ENCODE peak calls at places on chromosomes 4 and X, in five cellular contexts. One of them, this sample, is unnamed.

GRCh38 chrX:66221856-66222255 is 57.8 kb downstream of the HEPH start:
- DNase-seq in uterus: no peak
- DNase-seq in ovary: no peak
- DNase-seq in HCT116: no peak
- DNase-seq in CD8-positive, alpha-beta memory T cell: no peak
- DNase-seq in this sample: no peak

GRCh38 chr4:152307669-152308068 is 228.2 kb downstream of the FBXW7 start:
- DNase-seq in uterus: no peak
- DNase-seq in ovary: no peak
- DNase-seq in HCT116: no peak
- DNase-seq in CD8-positive, alpha-beta memory T cell: no peak
- DNase-seq in this sample: no peak

GRCh38 chrX:115892056-115892708 is 278.4 kb upstream of the AGTR2 start:
- DNase-seq in uterus: no peak
- DNase-seq in ovary: no peak
- DNase-seq in HCT116: peak; percentile 3
- DNase-seq in CD8-positive, alpha-beta memory T cell: no peak
- DNase-seq in this sample: no peak

GRCh38 chr4:84948056-84948455 is 18.4 kb downstream of the WDFY3 start:
- DNase-seq in uterus: no peak
- DNase-seq in ovary: no peak
- DNase-seq in HCT116: no peak
- DNase-seq in CD8-positive, alpha-beta memory T cell: no peak
- DNase-seq in this sample: no peak

GRCh38 chrX:12115377-12115776 is 22.9 kb upstream of the FRMPD4 start:
- DNase-seq in uterus: no peak
- DNase-seq in ovary: no peak
- DNase-seq in HCT116: no peak
- DNase-seq in CD8-positive, alpha-beta memory T cell: no peak
- DNase-seq in this sample: no peak

GRCh38 chr4:153919667-153920066 is 130.8 kb upstream of the SFRP2 start:
- DNase-seq in uterus: no peak
- DNase-seq in ovary: no peak
- DNase-seq in HCT116: no peak
- DNase-seq in CD8-positive, alpha-beta memory T cell: no peak
- DNase-seq in this sample: no peak

GRCh38 chr4:126658391-126658790 is 974.4 kb upstream of the INTU start:
- DNase-seq in uterus: no peak
- DNase-seq in ovary: no peak
- DNase-seq in HCT116: no peak
- DNase-seq in CD8-positive, alpha-beta memory T cell: no peak
- DNase-seq in this sample: no peak

GRCh38 chrX:139967300-139967699 is 2.0 kb upstream of the CXorf66 start:
- DNase-seq in uterus: no peak
- DNase-seq in ovary: no peak
- DNase-seq in HCT116: no peak
- DNase-seq in CD8-positive, alpha-beta memory T cell: no peak
- DNase-seq in this sample: no peak

GRCh38 chr4:147825451-147826287 is 93.8 kb downstream of the ARHGAP10 start:
- DNase-seq in uterus: no peak
- DNase-seq in ovary: peak; percentile 49
- DNase-seq in HCT116: no peak
- DNase-seq in CD8-positive, alpha-beta memory T cell: no peak
- DNase-seq in this sample: no peak

GRCh38 chrX:38045697-38046096 is 39.3 kb downstream of the SYTL5 start:
- DNase-seq in uterus: peak; percentile 20
- DNase-seq in ovary: peak; percentile 10
- DNase-seq in HCT116: no peak
- DNase-seq in CD8-positive, alpha-beta memory T cell: no peak
- DNase-seq in this sample: no peak

GRCh38 chr4:55358246-55358645 is 12.2 kb downstream of the SRD5A3 start:
- DNase-seq in uterus: no peak
- DNase-seq in ovary: no peak
- DNase-seq in HCT116: no peak
- DNase-seq in CD8-positive, alpha-beta memory T cell: no peak
- DNase-seq in this sample: no peak
- H3K27ac ChIP-seq in uterus: peak overlapping the region; percentile 67
- H3K27ac ChIP-seq in ovary: no peak overlapping the region
- H3K27ac ChIP-seq in HCT116: peak overlapping the region; percentile 53
- H3K27ac ChIP-seq in CD8-positive, alpha-beta memory T cell: no peak overlapping the region
- H3K27ac ChIP-seq in this sample: peak overlapping the region; percentile 2

GRCh38 chr4:128840711-128841318 is 31.3 kb downstream of the JADE1 start:
- DNase-seq in uterus: no peak
- DNase-seq in ovary: no peak
- DNase-seq in HCT116: no peak
- DNase-seq in CD8-positive, alpha-beta memory T cell: no peak
- DNase-seq in this sample: no peak
- H3K4me1 ChIP-seq in uterus: no peaks in the 10 kb centered on the region
- H3K4me1 ChIP-seq in ovary: peaks cover 26% of the 10 kb centered on the region
- H3K4me1 ChIP-seq in HCT116: no peaks in the 10 kb centered on the region
- H3K4me1 ChIP-seq in CD8-positive, alpha-beta memory T cell: peaks cover 15% of the 10 kb centered on the region
- H3K4me1 ChIP-seq in this sample: peaks cover 29% of the 10 kb centered on the region

DNA sequence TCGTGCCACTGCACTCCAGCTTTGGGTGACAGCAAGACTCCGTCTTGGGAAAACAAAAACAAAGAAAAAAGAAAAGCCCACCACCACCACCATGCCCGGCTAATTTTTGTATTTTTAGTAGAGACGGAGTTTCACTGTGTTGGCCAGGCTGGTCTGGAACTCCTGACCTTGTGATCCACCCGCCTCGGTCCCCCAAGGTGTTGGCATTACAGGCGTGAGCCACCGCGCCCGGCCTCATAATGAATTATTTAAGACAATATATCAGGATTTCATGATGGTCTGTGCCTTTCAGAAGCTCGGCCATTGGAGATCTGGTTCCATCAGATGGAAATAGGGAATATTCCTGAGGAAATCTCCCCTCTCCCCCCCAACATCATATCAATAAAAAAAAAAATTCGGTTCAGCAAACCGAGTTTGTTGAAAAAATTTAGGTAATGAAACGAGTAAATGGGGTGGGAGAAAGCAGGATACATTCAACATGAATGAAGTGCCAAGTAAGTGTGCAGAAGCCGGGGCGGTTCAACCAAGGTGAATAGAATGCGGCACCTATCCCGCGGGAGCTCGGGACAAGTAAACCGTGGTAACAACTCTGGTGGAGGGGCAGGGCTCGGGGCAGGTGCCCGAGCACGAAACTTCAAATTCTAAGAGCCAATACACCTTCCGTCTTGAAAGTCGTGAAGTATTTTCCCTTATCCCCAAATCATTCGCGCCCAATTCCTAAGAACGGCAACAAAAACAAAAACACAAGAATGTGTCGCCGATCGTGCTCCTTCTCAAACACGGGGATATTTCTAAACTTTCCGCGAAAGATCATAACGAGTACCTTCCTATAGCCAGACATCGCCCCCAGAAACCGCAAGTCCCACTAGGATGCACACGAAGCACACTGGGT is 773 bp upstream of the TXLNG start:
- DNase-seq in uterus: peak; percentile 25
- DNase-seq in ovary: peak; percentile 33
- DNase-seq in HCT116: no peak
- DNase-seq in CD8-positive, alpha-beta memory T cell: no peak
- DNase-seq in this sample: no peak
- H3K27ac ChIP-seq in uterus: peak overlapping the region; percentile 53
- H3K27ac ChIP-seq in ovary: no peak overlapping the region
- H3K27ac ChIP-seq in HCT116: peak overlapping the region; percentile 56
- H3K27ac ChIP-seq in CD8-positive, alpha-beta memory T cell: no peak overlapping the region
- H3K27ac ChIP-seq in this sample: peak overlapping the region; percentile 6

GRCh38 chr4:26022346-26022891 is 108.4 kb downstream of the SMIM20 start:
- DNase-seq in uterus: no peak
- DNase-seq in ovary: no peak
- DNase-seq in HCT116: no peak
- DNase-seq in CD8-positive, alpha-beta memory T cell: no peak
- DNase-seq in this sample: no peak
- H3K4me1 ChIP-seq in uterus: peaks cover 16% of the 10 kb centered on the region
- H3K4me1 ChIP-seq in ovary: peaks cover 5% of the 10 kb centered on the region
- H3K4me1 ChIP-seq in HCT116: peaks cover 20% of the 10 kb centered on the region
- H3K4me1 ChIP-seq in CD8-positive, alpha-beta memory T cell: no peaks in the 10 kb centered on the region
- H3K4me1 ChIP-seq in this sample: peaks cover 33% of the 10 kb centered on the region

DNA sequence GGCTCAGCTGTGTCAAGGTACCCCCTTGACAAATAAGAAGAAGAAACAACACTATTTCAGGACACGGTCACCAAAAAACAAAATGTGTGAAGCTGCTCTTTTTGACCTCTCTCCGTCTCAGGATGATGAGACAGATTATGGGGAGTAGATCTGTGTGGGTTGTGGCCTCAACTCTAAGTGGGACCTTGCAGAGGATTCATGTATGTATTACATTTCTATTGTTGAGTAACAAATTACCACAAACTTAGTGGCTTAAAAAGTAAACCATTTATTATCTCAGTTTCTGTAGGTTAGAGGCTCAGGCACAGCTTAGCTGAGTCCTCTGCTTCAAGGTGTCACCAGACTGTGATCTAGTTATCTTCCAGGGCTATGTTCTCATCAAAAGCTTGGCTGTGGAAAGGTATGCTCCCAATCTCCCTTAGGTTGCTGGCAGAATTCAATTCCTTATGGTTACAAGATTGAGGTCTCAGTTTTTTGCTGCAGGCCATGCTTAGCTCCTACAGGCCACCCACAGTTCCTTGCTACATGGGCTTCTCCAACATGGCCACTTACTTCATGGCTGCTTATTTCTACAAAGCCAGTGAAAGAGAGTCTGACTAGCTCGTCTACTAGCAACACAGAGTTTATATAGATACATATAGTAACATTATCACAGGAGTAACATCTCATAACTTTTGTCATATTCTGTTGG is 28.1 kb downstream of the DGKK start:
- DNase-seq in uterus: no peak
- DNase-seq in ovary: no peak
- DNase-seq in HCT116: no peak
- DNase-seq in CD8-positive, alpha-beta memory T cell: no peak
- DNase-seq in this sample: no peak
- H3K27ac ChIP-seq in uterus: no peak overlapping the region
- H3K27ac ChIP-seq in ovary: no peak overlapping the region
- H3K27ac ChIP-seq in HCT116: no peak overlapping the region
- H3K27ac ChIP-seq in CD8-positive, alpha-beta memory T cell: no peak overlapping the region
- H3K27ac ChIP-seq in this sample: no peak overlapping the region

GRCh38 chr4:24094726-24095125 is 204.9 kb upstream of the PPARGC1A start:
- DNase-seq in uterus: no peak
- DNase-seq in ovary: no peak
- DNase-seq in HCT116: no peak
- DNase-seq in CD8-positive, alpha-beta memory T cell: no peak
- DNase-seq in this sample: no peak

GRCh38 chr4:24093446-24093845 is 203.6 kb upstream of the PPARGC1A start:
- DNase-seq in uterus: no peak
- DNase-seq in ovary: no peak
- DNase-seq in HCT116: no peak
- DNase-seq in CD8-positive, alpha-beta memory T cell: no peak
- DNase-seq in this sample: no peak

GRCh38 chr4:24091632-24092240 is 201.9 kb upstream of the PPARGC1A start:
- DNase-seq in uterus: no peak
- DNase-seq in ovary: no peak
- DNase-seq in HCT116: no peak
- DNase-seq in CD8-positive, alpha-beta memory T cell: no peak
- DNase-seq in this sample: no peak

DNA sequence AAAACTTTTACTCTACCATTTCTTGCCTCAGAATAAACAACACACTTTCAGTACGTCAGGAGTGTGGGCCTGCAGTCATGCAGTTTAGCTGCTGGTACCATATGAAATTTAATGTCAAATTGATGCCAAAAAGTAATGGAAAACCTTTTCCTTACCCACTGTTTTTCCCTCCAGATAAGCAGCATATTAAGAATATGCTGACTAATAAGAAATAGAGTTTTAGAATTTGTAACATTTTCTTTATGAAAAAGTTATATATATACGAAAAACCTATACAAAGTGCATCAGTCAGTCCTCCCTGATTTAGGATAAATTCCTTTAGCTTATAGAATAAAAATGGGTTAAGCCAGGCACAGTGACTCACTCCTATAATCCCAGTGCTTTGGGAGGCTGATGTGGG is 206.8 kb upstream of the PPARGC1A start:
- DNase-seq in uterus: no peak
- DNase-seq in ovary: no peak
- DNase-seq in HCT116: no peak
- DNase-seq in CD8-positive, alpha-beta memory T cell: no peak
- DNase-seq in this sample: no peak
- H3K4me1 ChIP-seq in uterus: no peaks in the 10 kb centered on the region
- H3K4me1 ChIP-seq in ovary: no peaks in the 10 kb centered on the region
- H3K4me1 ChIP-seq in HCT116: no peaks in the 10 kb centered on the region
- H3K4me1 ChIP-seq in CD8-positive, alpha-beta memory T cell: no peaks in the 10 kb centered on the region
- H3K4me1 ChIP-seq in this sample: no peaks in the 10 kb centered on the region

This sample was measured in lower lobe of right lung.